ENCODE peak calls at places on chromosomes 4 and X, in ten cellular contexts. R is dorsolateral prefrontal cortex, U is WERI-Rb-1, X is A549, F is HL-60, K is epithelial cell of esophagus, Q is glutamatergic neuron, Z is GM23338, O is PC-9, P is cardiac muscle cell. M is an unnamed sample.

GRCh38 chrX:86028681-86029080 is 18.7 kb downstream of the CHM start:
- DNase-seq in R (no peak), U (no peak), X (no peak), F (no peak), K (no peak), Q (no peak), Z (no peak), O (no peak), P (no peak), M (no peak)

GRCh38 chrX:65127804-65128203 is 151.6 kb upstream of the ZC4H2 start:
- DNase-seq in R (no peak), U (no peak), X (no peak), F (no peak), K (no peak), Q (no peak), Z (peak), O (no peak), P (no peak), M (no peak)

GRCh38 chr4:169604131-169604900 is 8.1 kb downstream of the NEK1 start:
- DNase-seq in R (no peak), U (no peak), X (peak), F (no peak), K (peak), Q (no peak), Z (no peak), O (no peak), P (peak), M (no peak)

GRCh38 chr4:138897818-138898226 is 117.8 kb upstream of the NOCT start:
- DNase-seq in R (no peak), U (no peak), X (no peak), F (no peak), K (peak), Q (no peak), Z (no peak), O (peak), P (peak), M (no peak)

GRCh38 chr4:48490012-48490679 is at the start of gene ZAR1:
- DNase-seq in R (no peak), U (no peak), X (no peak), F (no peak), K (no peak), Q (peak), Z (peak), O (no peak), P (no peak), M (peak)

GRCh38 chr4:138449938-138450337 is 207.8 kb upstream of the SLC7A11 start:
- DNase-seq in R (no peak), U (no peak), X (no peak), F (no peak), K (no peak), Q (no peak), Z (no peak), O (no peak), P (peak), M (no peak)

GRCh38 chr4:61851126-61851525 is 651.0 kb downstream of the ADGRL3 start:
- DNase-seq in R (no peak), U (no peak), X (no peak), F (no peak), K (peak), Q (no peak), Z (no peak), O (no peak), P (no peak), M (no peak)

GRCh38 chr4:48196758-48197504 is 62.9 kb upstream of the TXK start:
- DNase-seq in R (no peak), U (no peak), X (no peak), F (no peak), K (no peak), Q (no peak), Z (no peak), O (no peak), P (no peak), M (no peak)

GRCh38 chr4:128288689-128289106 is 1.1 kb upstream of the PGRMC2 start:
- DNase-seq in R (no peak), U (peak), X (no peak), F (peak), K (peak), Q (no peak), Z (peak), O (peak), P (peak), M (peak)

GRCh38 chr4:16893141-16893571 is 5.3 kb downstream of the LDB2 start:
- DNase-seq in R (no peak), U (no peak), X (no peak), F (no peak), K (no peak), Q (no peak), Z (peak), O (no peak), P (peak), M (no peak)

GRCh38 chr4:139934786-139935330 is 219.1 kb downstream of the MAML3 start:
- DNase-seq in R (no peak), U (no peak), X (no peak), F (no peak), K (peak), Q (no peak), Z (no peak), O (no peak), P (no peak), M (no peak)

GRCh38 chrX:65635371-65635770 is 32.1 kb upstream of the MSN start:
- DNase-seq in R (no peak), U (no peak), X (no peak), F (no peak), K (no peak), Q (no peak), Z (no peak), O (no peak), P (peak), M (no peak)

GRCh38 chrX:110045421-110045820 is 42.5 kb downstream of the TMEM164 start:
- DNase-seq in R (no peak), U (peak), X (no peak), F (no peak), K (no peak), Q (peak), Z (no peak), O (no peak), P (no peak), M (no peak)

GRCh38 chr4:86358176-86358701 is 1.6 kb downstream of the MAPK10 start:
- DNase-seq in R (peak), U (no peak), X (no peak), F (no peak), K (no peak), Q (peak), Z (no peak), O (no peak), P (peak), M (no peak)

GRCh38 chrX:118350221-118350620 is 4.3 kb downstream of the WDR44 start:
- DNase-seq in R (no peak), U (no peak), X (no peak), F (peak), K (peak), Q (no peak), Z (no peak), O (no peak), P (peak), M (no peak)

GRCh38 chr4:55545681-55546632 is 752 bp downstream of the CLOCK start:
- DNase-seq in R (peak), U (peak), X (peak), F (peak), K (peak), Q (peak), Z (peak), O (peak), P (peak), M (peak)
- TF ChIP-seq CTCF in R (no peak), U (no peak), X (no peak), F (no peak), K (no peak), Q (no peak), Z (no peak), O (no peak), P (no peak), M (no peak)

GRCh38 chr4:44186096-44186849 is 262.3 kb downstream of the KCTD8 start:
- DNase-seq in R (no peak), U (no peak), X (no peak), F (no peak), K (no peak), Q (peak), Z (peak), O (no peak), P (no peak), M (no peak)
- TF ChIP-seq CTCF in R (no peak), U (peak), X (no peak), F (no peak), K (no peak), Q (peak), Z (peak), O (no peak), P (no peak), M (no peak)

DNA sequence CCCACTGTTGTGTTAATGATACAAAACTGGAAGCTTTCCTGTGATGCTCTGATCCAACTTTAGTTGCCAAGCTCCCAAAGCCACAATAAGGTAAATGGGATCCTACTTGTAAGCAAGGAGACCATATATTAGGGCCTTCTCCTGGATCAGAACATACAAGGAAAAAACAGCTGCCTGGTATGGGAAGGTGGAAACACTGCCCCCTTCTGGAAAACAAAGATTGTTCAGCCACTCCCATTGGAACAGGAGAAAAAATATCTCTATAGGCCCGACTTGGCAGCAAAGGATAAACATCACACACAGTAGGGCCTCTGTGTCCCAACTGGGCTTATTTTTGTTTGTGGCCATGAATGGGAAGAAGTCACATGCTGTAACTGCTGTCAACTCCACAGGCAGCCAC is 166.5 kb downstream of the TBX22 start:
- DNase-seq in R (no peak), U (no peak), X (no peak), F (no peak), K (no peak), Q (no peak), Z (peak), O (no peak), P (no peak), M (no peak)
- TF ChIP-seq CTCF in R (no peak), U (peak), X (no peak), F (no peak), K (no peak), Q (peak), Z (peak), O (peak), P (no peak), M (no peak)

GRCh38 chr4:2963185-2964076 is at the start of the genes GRK4 and NOP14:
- DNase-seq in R (peak), U (peak), X (peak), F (peak), K (peak), Q (peak), Z (peak), O (peak), P (peak), M (peak)
- TF ChIP-seq CTCF in R (peak), U (peak), X (no peak), F (no peak), K (no peak), Q (peak), Z (peak), O (no peak), P (peak), M (no peak)

GRCh38 chr4:33725861-33726260 is 2518.5 kb downstream of the ARAP2 start:
- DNase-seq in R (no peak), U (no peak), X (no peak), F (no peak), K (no peak), Q (no peak), Z (no peak), O (no peak), P (no peak), M (no peak)

GRCh38 chr4:33722254-33722653 is 2522.1 kb downstream of the ARAP2 start:
- DNase-seq in R (no peak), U (no peak), X (no peak), F (no peak), K (no peak), Q (no peak), Z (no peak), O (no peak), P (peak), M (no peak)

GRCh38 chr4:33724685-33725084 is 2519.6 kb downstream of the ARAP2 start:
- DNase-seq in R (no peak), U (no peak), X (no peak), F (no peak), K (peak), Q (no peak), Z (peak), O (no peak), P (peak), M (no peak)

GRCh38 chr4:33722800-33723511 is 2521.4 kb downstream of the ARAP2 start:
- DNase-seq in R (no peak), U (no peak), X (no peak), F (no peak), K (no peak), Q (no peak), Z (no peak), O (no peak), P (peak), M (no peak)
- TF ChIP-seq CTCF in R (peak), U (no peak), X (no peak), F (no peak), K (peak), Q (no peak), Z (no peak), O (no peak), P (peak), M (no peak)

DNA sequence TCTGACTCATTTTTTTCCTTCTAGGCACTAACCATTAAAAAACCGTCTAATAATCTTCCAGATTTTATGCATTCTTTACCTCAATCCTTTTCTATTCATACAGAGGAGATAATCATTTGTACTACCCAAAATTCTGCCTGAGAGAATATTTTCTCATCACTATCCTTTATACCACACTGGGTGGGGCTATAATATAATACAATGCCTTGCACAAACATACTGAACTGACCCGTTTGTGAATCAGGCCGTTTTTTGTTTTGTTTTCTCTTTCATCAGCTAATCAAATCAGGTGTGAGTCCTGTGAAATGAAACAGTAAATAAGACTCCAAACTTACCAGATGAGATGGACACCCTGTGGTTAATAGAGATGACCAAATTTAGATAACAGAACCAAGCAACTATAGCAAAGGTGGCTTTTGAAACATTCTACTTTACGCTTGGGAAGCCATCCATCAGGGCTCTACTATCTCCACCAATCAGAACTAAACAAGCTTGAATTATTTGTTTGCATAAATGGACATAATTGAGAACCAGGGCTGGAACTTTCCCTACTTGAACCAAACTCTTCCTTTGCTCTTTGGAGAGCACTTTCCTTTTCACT is 573.0 kb downstream of the GABRG1 start:
- DNase-seq in R (no peak), U (no peak), X (no peak), F (no peak), K (peak), Q (no peak), Z (no peak), O (no peak), P (no peak), M (no peak)
- TF ChIP-seq CTCF in R (no peak), U (no peak), X (no peak), F (no peak), K (no peak), Q (no peak), Z (no peak), O (no peak), P (no peak), M (no peak)

DNA sequence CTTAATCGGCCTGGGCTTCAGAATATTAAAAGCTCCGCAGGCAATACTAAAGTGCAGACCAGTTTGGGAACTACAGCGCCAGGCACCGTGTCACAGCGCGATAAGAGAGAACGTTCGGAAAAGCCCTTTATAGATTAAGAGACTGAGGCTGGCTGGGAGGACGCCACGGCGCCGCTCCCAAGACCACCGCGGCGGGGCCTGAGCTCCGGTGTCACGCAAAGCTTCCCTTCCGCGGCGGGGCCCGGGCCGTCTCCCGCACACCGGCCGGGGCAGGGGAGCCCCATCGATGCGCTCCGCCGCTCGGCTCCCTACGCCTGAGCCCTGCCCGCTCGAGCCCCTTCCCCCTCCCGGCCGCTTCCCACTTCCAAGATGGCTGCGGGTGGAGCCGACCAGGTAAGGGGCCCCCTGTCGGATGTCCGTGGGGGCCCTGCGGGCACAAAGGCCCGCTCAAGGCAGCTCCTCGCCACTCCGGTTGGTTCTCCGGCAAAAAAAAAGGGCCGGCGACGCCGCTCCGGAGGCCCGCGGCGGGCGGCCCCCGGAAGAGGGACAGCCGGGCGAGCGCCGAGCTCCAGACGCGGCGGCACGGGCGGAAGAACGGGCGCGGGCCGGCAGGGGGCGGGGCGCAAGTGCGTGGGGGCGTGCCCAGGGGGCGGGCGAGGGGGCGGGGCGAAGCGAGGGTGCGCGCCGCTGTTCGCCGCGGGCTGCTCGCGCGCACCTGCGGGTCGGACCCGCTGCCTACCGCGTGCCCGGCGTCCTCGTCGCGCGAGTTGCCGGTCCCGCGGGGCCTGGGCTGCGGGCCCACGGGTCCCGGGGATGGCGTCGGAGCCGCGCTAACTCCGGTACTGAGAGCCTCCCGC is at the start of gene TBC1D14:
- DNase-seq in R (peak), U (peak), X (peak), F (peak), K (peak), Q (peak), Z (peak), O (peak), P (peak), M (peak)
- TF ChIP-seq CTCF in R (peak), U (peak), X (no peak), F (no peak), K (no peak), Q (peak), Z (peak), O (no peak), P (peak), M (no peak)